ENCODE peak calls at places on chromosomes 13 and 19, in ten cellular contexts. One of them, this sample, is unnamed.

GRCh38 chr13:99857738-99858137 is 113.8 kb downstream of the ZIC5 start:
- DNase-seq in astrocyte: no peak
- DNase-seq in hepatocyte: no peak
- DNase-seq in K562: no peak
- DNase-seq in mammary epithelial cell: no peak
- DNase-seq in fibroblast of lung: no peak
- DNase-seq in PC-3: no peak
- DNase-seq in neural progenitor cell: no peak
- DNase-seq in A673: no peak
- DNase-seq in endothelial cell of umbilical vein: no peak
- DNase-seq in this sample: no peak

GRCh38 chr19:32519023-32519422 is 62.0 kb upstream of the PDCD5 start:
- DNase-seq in endothelial cell of umbilical vein: no peak
- DNase-seq in neural progenitor cell: no peak
- DNase-seq in hepatocyte: no peak
- DNase-seq in astrocyte: no peak
- DNase-seq in K562: no peak
- DNase-seq in fibroblast of lung: no peak
- DNase-seq in PC-3: no peak
- DNase-seq in mammary epithelial cell: no peak
- DNase-seq in A673: peak
- DNase-seq in this sample: no peak

GRCh38 chr13:38951525-38952313 is 38.9 kb downstream of the STOML3 start:
- DNase-seq in mammary epithelial cell: no peak
- DNase-seq in A673: no peak
- DNase-seq in hepatocyte: no peak
- DNase-seq in K562: no peak
- DNase-seq in PC-3: no peak
- DNase-seq in fibroblast of lung: no peak
- DNase-seq in neural progenitor cell: peak
- DNase-seq in endothelial cell of umbilical vein: peak
- DNase-seq in astrocyte: no peak
- DNase-seq in this sample: no peak

GRCh38 chr19:33306853-33307792 is 4.8 kb upstream of the CEBPA start:
- DNase-seq in fibroblast of lung: no peak
- DNase-seq in A673: no peak
- DNase-seq in mammary epithelial cell: no peak
- DNase-seq in endothelial cell of umbilical vein: no peak
- DNase-seq in astrocyte: no peak
- DNase-seq in PC-3: no peak
- DNase-seq in hepatocyte: no peak
- DNase-seq in K562: no peak
- DNase-seq in neural progenitor cell: no peak
- DNase-seq in this sample: no peak

GRCh38 chr13:72973234-72973633 is 85.6 kb upstream of the KLF5 start:
- DNase-seq in K562: no peak
- DNase-seq in neural progenitor cell: no peak
- DNase-seq in PC-3: no peak
- DNase-seq in astrocyte: no peak
- DNase-seq in mammary epithelial cell: no peak
- DNase-seq in hepatocyte: no peak
- DNase-seq in A673: no peak
- DNase-seq in fibroblast of lung: no peak
- DNase-seq in endothelial cell of umbilical vein: no peak
- DNase-seq in this sample: no peak

GRCh38 chr19:610801-611505 is 21.3 kb downstream of the HCN2 start:
- DNase-seq in mammary epithelial cell: no peak
- DNase-seq in astrocyte: peak
- DNase-seq in A673: peak
- DNase-seq in hepatocyte: no peak
- DNase-seq in endothelial cell of umbilical vein: no peak
- DNase-seq in neural progenitor cell: no peak
- DNase-seq in PC-3: no peak
- DNase-seq in fibroblast of lung: peak
- DNase-seq in K562: peak
- DNase-seq in this sample: no peak

GRCh38 chr19:48379058-48379457 is 12.3 kb downstream of the KDELR1 start:
- DNase-seq in A673: no peak
- DNase-seq in mammary epithelial cell: no peak
- DNase-seq in endothelial cell of umbilical vein: no peak
- DNase-seq in astrocyte: no peak
- DNase-seq in hepatocyte: no peak
- DNase-seq in neural progenitor cell: no peak
- DNase-seq in K562: no peak
- DNase-seq in fibroblast of lung: no peak
- DNase-seq in PC-3: peak
- DNase-seq in this sample: no peak

GRCh38 chr13:97435794-97436193 is 1.8 kb downstream of the RAP2A start:
- DNase-seq in fibroblast of lung: peak
- DNase-seq in A673: no peak
- DNase-seq in K562: no peak
- DNase-seq in endothelial cell of umbilical vein: peak
- DNase-seq in hepatocyte: no peak
- DNase-seq in astrocyte: no peak
- DNase-seq in mammary epithelial cell: no peak
- DNase-seq in PC-3: no peak
- DNase-seq in neural progenitor cell: no peak
- DNase-seq in this sample: no peak

GRCh38 chr13:27012482-27013197 is 159.0 kb downstream of the USP12 start:
- DNase-seq in K562: no peak
- DNase-seq in mammary epithelial cell: peak
- DNase-seq in neural progenitor cell: no peak
- DNase-seq in astrocyte: peak
- DNase-seq in hepatocyte: no peak
- DNase-seq in fibroblast of lung: peak
- DNase-seq in endothelial cell of umbilical vein: no peak
- DNase-seq in A673: peak
- DNase-seq in PC-3: peak
- DNase-seq in this sample: no peak

GRCh38 chr13:34412295-34412694 is 529.8 kb upstream of the NBEA start:
- DNase-seq in K562: no peak
- DNase-seq in fibroblast of lung: no peak
- DNase-seq in neural progenitor cell: no peak
- DNase-seq in A673: no peak
- DNase-seq in PC-3: peak
- DNase-seq in mammary epithelial cell: no peak
- DNase-seq in astrocyte: peak
- DNase-seq in endothelial cell of umbilical vein: no peak
- DNase-seq in hepatocyte: no peak
- DNase-seq in this sample: no peak

GRCh38 chr19:36113895-36114762 is 546 bp downstream of the POLR2I start:
- DNase-seq in PC-3: peak
- DNase-seq in K562: peak
- DNase-seq in neural progenitor cell: peak
- DNase-seq in A673: no peak
- DNase-seq in hepatocyte: peak
- DNase-seq in endothelial cell of umbilical vein: peak
- DNase-seq in mammary epithelial cell: peak
- DNase-seq in fibroblast of lung: peak
- DNase-seq in astrocyte: peak
- DNase-seq in this sample: no peak

GRCh38 chr13:108961542-108962125 is 332.2 kb downstream of the MYO16 start:
- DNase-seq in mammary epithelial cell: peak
- DNase-seq in fibroblast of lung: peak
- DNase-seq in hepatocyte: peak
- DNase-seq in PC-3: peak
- DNase-seq in A673: peak
- DNase-seq in endothelial cell of umbilical vein: peak
- DNase-seq in astrocyte: peak
- DNase-seq in neural progenitor cell: peak
- DNase-seq in K562: peak
- DNase-seq in this sample: no peak

GRCh38 chr19:43639507-43640423 is at the start of gene CADM4:
- DNase-seq in hepatocyte: peak
- DNase-seq in neural progenitor cell: peak
- DNase-seq in endothelial cell of umbilical vein: no peak
- DNase-seq in mammary epithelial cell: no peak
- DNase-seq in PC-3: no peak
- DNase-seq in astrocyte: no peak
- DNase-seq in K562: peak
- DNase-seq in fibroblast of lung: no peak
- DNase-seq in A673: peak
- DNase-seq in this sample: peak

GRCh38 chr19:43638214-43638990 is 1.2 kb downstream of the CADM4 start:
- DNase-seq in fibroblast of lung: no peak
- DNase-seq in astrocyte: no peak
- DNase-seq in mammary epithelial cell: no peak
- DNase-seq in neural progenitor cell: no peak
- DNase-seq in endothelial cell of umbilical vein: no peak
- DNase-seq in PC-3: no peak
- DNase-seq in hepatocyte: no peak
- DNase-seq in A673: no peak
- DNase-seq in K562: no peak
- DNase-seq in this sample: no peak

GRCh38 chr19:43641333-43641732 is 1.7 kb upstream of the CADM4 start:
- DNase-seq in K562: no peak
- DNase-seq in mammary epithelial cell: no peak
- DNase-seq in hepatocyte: no peak
- DNase-seq in PC-3: no peak
- DNase-seq in endothelial cell of umbilical vein: no peak
- DNase-seq in neural progenitor cell: no peak
- DNase-seq in astrocyte: no peak
- DNase-seq in fibroblast of lung: no peak
- DNase-seq in A673: no peak
- DNase-seq in this sample: no peak

GRCh38 chr19:43638991-43639494 is 607 bp downstream of the CADM4 start:
- DNase-seq in A673: no peak
- DNase-seq in PC-3: no peak
- DNase-seq in neural progenitor cell: no peak
- DNase-seq in endothelial cell of umbilical vein: no peak
- DNase-seq in mammary epithelial cell: no peak
- DNase-seq in K562: no peak
- DNase-seq in astrocyte: no peak
- DNase-seq in fibroblast of lung: no peak
- DNase-seq in hepatocyte: no peak
- DNase-seq in this sample: no peak

DNA sequence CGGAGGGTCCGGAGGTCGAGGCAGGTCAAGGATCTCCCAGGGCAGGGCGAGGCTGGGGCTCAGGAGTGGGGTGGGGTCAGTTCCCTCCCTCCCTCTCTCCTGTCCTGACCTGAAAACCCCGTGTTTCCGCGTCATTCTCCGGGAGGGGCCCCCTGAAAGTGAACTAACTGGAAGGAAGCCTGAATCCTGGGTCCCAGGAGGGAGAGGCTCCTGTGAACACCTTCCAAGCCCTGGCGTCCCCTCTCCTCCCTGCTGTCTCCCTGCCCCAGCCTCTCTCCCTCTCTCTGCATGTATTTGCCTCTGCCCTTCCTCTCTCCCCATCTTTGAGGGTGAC is 741 bp upstream of the CADM4 start:
- DNase-seq in hepatocyte: no peak
- DNase-seq in A673: no peak
- DNase-seq in K562: no peak
- DNase-seq in astrocyte: no peak
- DNase-seq in mammary epithelial cell: no peak
- DNase-seq in endothelial cell of umbilical vein: no peak
- DNase-seq in neural progenitor cell: no peak
- DNase-seq in fibroblast of lung: no peak
- DNase-seq in PC-3: no peak
- DNase-seq in this sample: no peak
- TF ChIP-seq EZH2 in hepatocyte: no peak
- TF ChIP-seq EZH2 in A673: no peak
- TF ChIP-seq EZH2 in K562: no peak
- TF ChIP-seq EZH2 in astrocyte: peak
- TF ChIP-seq EZH2 in mammary epithelial cell: no peak
- TF ChIP-seq EZH2 in endothelial cell of umbilical vein: no peak
- TF ChIP-seq EZH2 in neural progenitor cell: no peak
- TF ChIP-seq EZH2 in fibroblast of lung: no peak
- TF ChIP-seq EZH2 in PC-3: no peak
- TF ChIP-seq EZH2 in this sample: no peak

DNA sequence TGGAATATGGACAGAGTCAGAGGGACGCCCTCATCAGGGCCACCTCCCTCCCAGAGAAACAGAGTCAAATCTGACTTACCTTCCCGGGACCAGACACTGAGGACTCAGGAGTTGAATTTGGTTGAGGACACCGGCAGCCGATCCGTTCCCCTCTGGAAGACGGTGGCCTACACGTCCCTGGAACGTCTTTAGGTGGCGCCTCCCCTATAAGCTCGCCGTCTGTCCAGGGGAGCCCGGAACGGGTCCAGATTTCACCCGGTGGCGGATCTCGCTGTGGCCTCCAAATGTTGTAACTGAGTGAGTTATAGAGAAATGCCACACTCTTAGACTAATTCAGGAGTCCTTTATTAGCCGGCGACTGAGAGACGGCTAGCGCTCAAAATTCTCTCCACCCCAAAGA is 9.0 kb downstream of the TNFSF14 start:
- DNase-seq in K562: peak
- DNase-seq in neural progenitor cell: peak
- DNase-seq in mammary epithelial cell: no peak
- DNase-seq in fibroblast of lung: no peak
- DNase-seq in PC-3: no peak
- DNase-seq in endothelial cell of umbilical vein: no peak
- DNase-seq in astrocyte: no peak
- DNase-seq in hepatocyte: no peak
- DNase-seq in A673: no peak
- DNase-seq in this sample: no peak
- TF ChIP-seq EZH2 in K562: no peak
- TF ChIP-seq EZH2 in neural progenitor cell: no peak
- TF ChIP-seq EZH2 in mammary epithelial cell: no peak
- TF ChIP-seq EZH2 in fibroblast of lung: no peak
- TF ChIP-seq EZH2 in PC-3: no peak
- TF ChIP-seq EZH2 in endothelial cell of umbilical vein: no peak
- TF ChIP-seq EZH2 in astrocyte: no peak
- TF ChIP-seq EZH2 in hepatocyte: no peak
- TF ChIP-seq EZH2 in A673: no peak
- TF ChIP-seq EZH2 in this sample: no peak

DNA sequence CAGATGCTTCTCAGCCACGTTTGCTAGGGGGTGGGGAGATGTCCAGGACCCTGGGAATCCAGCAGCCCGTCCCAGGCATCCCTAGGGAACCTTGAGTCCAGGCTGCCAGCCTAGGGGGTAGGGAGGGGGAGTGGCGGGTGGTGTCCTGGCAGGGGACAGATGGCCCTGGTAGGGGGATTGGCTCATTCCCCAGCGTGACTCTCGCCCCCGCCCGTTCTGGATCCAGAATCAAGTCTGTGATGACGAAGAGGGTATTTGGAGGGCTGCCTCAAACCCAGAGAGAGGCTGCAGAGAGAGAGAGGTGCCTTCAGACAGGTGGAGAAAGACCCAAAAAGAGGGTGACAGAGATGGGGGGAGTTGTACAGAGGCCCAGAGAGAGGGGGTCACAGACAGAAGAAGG is 4.1 kb downstream of the SLC17A7 start:
- DNase-seq in K562: no peak
- DNase-seq in endothelial cell of umbilical vein: no peak
- DNase-seq in PC-3: no peak
- DNase-seq in fibroblast of lung: no peak
- DNase-seq in astrocyte: no peak
- DNase-seq in mammary epithelial cell: no peak
- DNase-seq in hepatocyte: no peak
- DNase-seq in A673: no peak
- DNase-seq in neural progenitor cell: no peak
- DNase-seq in this sample: no peak
- TF ChIP-seq EZH2 in K562: no peak
- TF ChIP-seq EZH2 in endothelial cell of umbilical vein: no peak
- TF ChIP-seq EZH2 in PC-3: no peak
- TF ChIP-seq EZH2 in fibroblast of lung: no peak
- TF ChIP-seq EZH2 in astrocyte: no peak
- TF ChIP-seq EZH2 in mammary epithelial cell: no peak
- TF ChIP-seq EZH2 in hepatocyte: no peak
- TF ChIP-seq EZH2 in A673: no peak
- TF ChIP-seq EZH2 in neural progenitor cell: peak
- TF ChIP-seq EZH2 in this sample: no peak

GRCh38 chr19:5138606-5139594 is 170.0 kb downstream of the KDM4B start:
- DNase-seq in mammary epithelial cell: peak
- DNase-seq in astrocyte: peak
- DNase-seq in neural progenitor cell: no peak
- DNase-seq in A673: peak
- DNase-seq in fibroblast of lung: peak
- DNase-seq in PC-3: peak
- DNase-seq in hepatocyte: no peak
- DNase-seq in K562: peak
- DNase-seq in endothelial cell of umbilical vein: no peak
- DNase-seq in this sample: no peak
- TF ChIP-seq EZH2 in mammary epithelial cell: no peak
- TF ChIP-seq EZH2 in astrocyte: no peak
- TF ChIP-seq EZH2 in neural progenitor cell: no peak
- TF ChIP-seq EZH2 in A673: no peak
- TF ChIP-seq EZH2 in fibroblast of lung: no peak
- TF ChIP-seq EZH2 in PC-3: no peak
- TF ChIP-seq EZH2 in hepatocyte: no peak
- TF ChIP-seq EZH2 in K562: no peak
- TF ChIP-seq EZH2 in endothelial cell of umbilical vein: no peak
- TF ChIP-seq EZH2 in this sample: no peak